ENCODE peak calls at places on chromosomes 11 and 22, in four cellular contexts. K is endothelial cell of umbilical vein, G is heart right ventricle, B is A549. H is an unnamed sample.

GRCh38 chr11:60764879-60765278 is 8.2 kb downstream of the MS4A15 start:
- DNase-seq in G (no peak), B (no peak), K (no peak), H (no peak)

GRCh38 chr11:63763506-63764200 is 4.9 kb downstream of the ZFTA start:
- DNase-seq in B (no peak), G (peak; percentile 32), K (peak; percentile 21), H (peak; percentile 75)

GRCh38 chr11:35121326-35121865 is 17.6 kb upstream of the CD44 start:
- DNase-seq in K (no peak), B (no peak), G (no peak), H (no peak)

GRCh38 chr22:44557064-44557748 is 59.2 kb upstream of the RTL6 start:
- DNase-seq in K (no peak), B (no peak), G (no peak), H (no peak)

GRCh38 chr11:12678092-12678491 is 3.9 kb downstream of the TEAD1 start:
- DNase-seq in B (no peak), G (no peak), K (no peak), H (no peak)

GRCh38 chr11:72738199-72739141 is 13.7 kb downstream of the ARAP1 start:
- DNase-seq in B (no peak), G (no peak), K (no peak), H (no peak)

GRCh38 chr22:22558071-22558971 is 744 bp downstream of the PRAME start:
- DNase-seq in G (no peak), B (peak; percentile 25), K (no peak), H (no peak)

GRCh38 chr11:2473361-2474058 is 28.7 kb downstream of the KCNQ1 start:
- DNase-seq in B (no peak), G (no peak), K (no peak), H (no peak)

GRCh38 chr11:11717064-11717725 is 95.4 kb upstream of the GALNT18 start:
- DNase-seq in B (no peak), K (no peak), G (no peak), H (no peak)

GRCh38 chr11:112605093-112605666 is 344.5 kb upstream of the PLET1 start:
- DNase-seq in B (no peak), K (no peak), G (no peak), H (no peak)

GRCh38 chr11:28152743-28153142 is 44.6 kb downstream of the METTL15 start:
- DNase-seq in G (no peak), K (no peak), B (no peak), H (no peak)

GRCh38 chr22:49658902-49659280 is 168.8 kb downstream of the BRD1 start:
- DNase-seq in K (no peak), G (no peak), B (no peak), H (no peak)

GRCh38 chr11:86228269-86228966 is 16.1 kb upstream of the EED start:
- DNase-seq in G (no peak), K (no peak), B (no peak), H (no peak)

GRCh38 chr11:99229544-99229943 is 208.8 kb downstream of the CNTN5 start:
- DNase-seq in G (no peak), K (no peak), B (no peak), H (no peak)

GRCh38 chr22:39643311-39644083 is 72.9 kb downstream of the CACNA1I start:
- DNase-seq in G (no peak), K (no peak), B (no peak), H (no peak)

GRCh38 chr11:76717369-76717768 is 46.8 kb upstream of the LRRC32 start:
- DNase-seq in K (no peak), G (no peak), B (no peak), H (no peak)

GRCh38 chr11:68020575-68020974 is 9.9 kb upstream of the NDUFS8 start:
- DNase-seq in B (peak; percentile 70), G (no peak), K (peak; percentile 28), H (no peak)

GRCh38 chr11:11532574-11532973 is 89.2 kb downstream of the GALNT18 start:
- DNase-seq in G (peak; percentile 47), K (no peak), B (no peak), H (no peak)

GRCh38 chr11:83157755-83158473 is 983 bp downstream of the PCF11 start:
- DNase-seq in B (peak; percentile 51), G (peak; percentile 55), K (peak; percentile 70), H (peak; percentile 80)

GRCh38 chr22:50000587-50001387 is 11.8 kb downstream of the IL17REL start:
- DNase-seq in B (no peak), G (no peak), K (no peak), H (no peak)

GRCh38 chr11:19679952-19680823 is 32.4 kb upstream of the NAV2 start:
- DNase-seq in G (peak; percentile 87), K (peak; percentile 98), B (peak; percentile 85), H (peak; percentile 96)

GRCh38 chr11:69450857-69451220 is 30.6 kb upstream of the LINC01488 start:
- DNase-seq in G (no peak), K (no peak), B (no peak), H (no peak)

GRCh38 chr11:69450064-69450856 is 31.2 kb upstream of the LINC01488 start:
- DNase-seq in K (peak; percentile 55), B (no peak), G (peak; percentile 68), H (no peak)

GRCh38 chr11:69448471-69449284 is 32.8 kb upstream of the LINC01488 start:
- DNase-seq in B (no peak), G (no peak), K (no peak), H (no peak)

GRCh38 chr11:69447786-69448185 is 33.7 kb upstream of the LINC01488 start:
- DNase-seq in B (no peak), G (no peak), K (peak; percentile 32), H (no peak)

GRCh38 chr11:69449320-69450063 is 32.0 kb upstream of the LINC01488 start:
- DNase-seq in G (peak; percentile 85), B (no peak), K (peak; percentile 92), H (peak; percentile 87)
- TF ChIP-seq CTCF in G (peak; percentile 13), B (no peak), K (no peak), H (no peak)

DNA sequence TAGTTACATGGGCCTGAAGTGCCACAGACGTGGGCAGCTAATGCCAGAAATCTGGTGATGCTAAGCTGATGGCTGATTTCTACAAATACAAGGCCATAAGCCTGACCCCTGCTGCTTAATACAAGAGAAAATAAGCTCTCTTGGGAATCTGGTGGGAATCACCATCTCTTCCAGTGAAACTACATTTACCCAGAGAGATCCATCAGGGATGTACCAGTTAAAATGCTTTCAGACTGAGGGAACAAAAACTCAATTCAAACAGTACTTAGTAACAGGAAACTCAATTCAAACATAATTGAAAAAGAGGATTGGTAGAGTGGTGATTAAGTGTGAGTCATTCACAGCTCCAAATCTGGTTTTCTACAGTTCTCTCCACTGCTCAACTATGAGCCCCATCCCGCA is 1.7 kb upstream of the CAVIN3 start:
- DNase-seq in K (peak; percentile 68), B (no peak), G (no peak), H (no peak)
- H3K27ac ChIP-seq in K (peak overlapping the region; percentile 83), B (no peak overlapping the region), G (peak overlapping the region; percentile 100), H (peak overlapping the region; percentile 100)

GRCh38 chr22:17305076-17305475 is 64.2 kb upstream of the CECR2 start:
- DNase-seq in B (no peak), G (no peak), K (no peak), H (no peak)
- H3K4me3 ChIP-seq in B (no peak overlapping the region), G (no peak overlapping the region), K (no peak overlapping the region), H (no peak overlapping the region)

GRCh38 chr11:1448882-1449281 is 37.7 kb downstream of the MOB2 start:
- DNase-seq in G (no peak), B (no peak), K (no peak), H (no peak)

GRCh38 chr11:1450958-1451710 is 35.4 kb downstream of the MOB2 start:
- DNase-seq in K (no peak), B (no peak), G (no peak), H (no peak)

GRCh38 chr11:1450344-1450875 is 36.2 kb downstream of the MOB2 start:
- DNase-seq in G (no peak), B (no peak), K (no peak), H (no peak)

GRCh38 chr11:1448166-1448825 is 38.3 kb downstream of the MOB2 start:
- DNase-seq in K (no peak), G (no peak), B (no peak), H (no peak)

GRCh38 chr11:1449516-1450270 is 36.9 kb downstream of the MOB2 start:
- DNase-seq in B (no peak), K (no peak), G (no peak), H (no peak)
- TF ChIP-seq CTCF in B (no peak), K (no peak), G (no peak), H (no peak)

DNA sequence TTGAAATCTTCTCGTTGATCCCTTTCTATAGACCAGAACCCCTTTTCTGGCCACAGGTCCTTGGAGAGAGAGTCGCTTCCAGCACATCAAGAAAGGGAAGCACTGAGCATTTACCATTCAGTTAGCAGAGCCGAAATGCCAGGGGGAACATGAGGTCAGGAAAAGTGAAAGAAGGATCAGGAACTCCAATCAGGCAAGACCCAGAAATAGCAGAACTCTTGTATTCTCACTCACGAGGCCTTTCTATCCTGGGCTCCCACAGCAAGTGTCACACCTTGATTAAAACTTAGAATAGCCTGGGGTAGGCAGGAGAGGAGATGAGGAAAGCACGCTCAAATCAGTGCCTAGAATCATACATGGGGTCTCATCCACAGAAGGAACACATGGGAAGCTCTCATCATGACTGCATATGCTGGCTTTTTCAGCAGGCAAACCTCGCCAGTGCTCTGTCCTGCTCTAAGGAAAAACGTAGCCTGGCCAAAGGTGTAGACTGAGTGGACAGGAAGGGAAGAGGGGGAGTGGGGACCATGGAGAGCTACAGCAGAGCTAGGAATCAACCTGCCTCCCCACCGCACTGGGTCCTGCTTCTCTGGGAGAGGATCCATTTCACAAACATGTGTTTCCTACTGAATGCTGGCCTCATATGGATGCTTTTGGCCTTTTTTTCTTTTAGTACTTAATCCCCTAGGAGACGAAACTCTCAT is 40.5 kb downstream of the OPCML start:
- DNase-seq in B (no peak), G (no peak), K (no peak), H (no peak)
- H3K27ac ChIP-seq in B (no peak overlapping the region), G (no peak overlapping the region), K (no peak overlapping the region), H (no peak overlapping the region)

DNA sequence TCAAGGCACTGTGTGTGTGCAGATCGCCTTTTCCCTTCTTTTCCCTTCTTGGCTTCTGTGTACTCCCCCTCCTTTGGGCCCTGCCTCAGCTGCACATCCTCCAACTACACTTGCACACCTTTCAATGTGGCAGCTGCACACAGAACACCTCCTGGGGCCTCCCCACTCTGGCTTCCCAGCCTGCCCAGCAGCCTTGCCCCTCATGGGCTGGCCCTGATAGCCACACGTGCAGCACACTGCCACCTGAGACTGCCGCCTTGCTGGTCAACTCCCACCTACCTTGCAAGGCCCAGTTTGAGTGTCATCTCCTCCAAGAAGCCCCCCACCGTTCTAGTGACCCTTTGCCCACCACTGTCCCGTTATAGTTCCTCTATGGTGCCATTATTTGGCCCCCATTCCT is 77.3 kb upstream of the ARFGAP3 start:
- DNase-seq in K (no peak), B (no peak), G (no peak), H (peak; percentile 77)
- H3K4me3 ChIP-seq in K (no peak overlapping the region), B (no peak overlapping the region), G (no peak overlapping the region), H (peak overlapping the region; percentile 56)

DNA sequence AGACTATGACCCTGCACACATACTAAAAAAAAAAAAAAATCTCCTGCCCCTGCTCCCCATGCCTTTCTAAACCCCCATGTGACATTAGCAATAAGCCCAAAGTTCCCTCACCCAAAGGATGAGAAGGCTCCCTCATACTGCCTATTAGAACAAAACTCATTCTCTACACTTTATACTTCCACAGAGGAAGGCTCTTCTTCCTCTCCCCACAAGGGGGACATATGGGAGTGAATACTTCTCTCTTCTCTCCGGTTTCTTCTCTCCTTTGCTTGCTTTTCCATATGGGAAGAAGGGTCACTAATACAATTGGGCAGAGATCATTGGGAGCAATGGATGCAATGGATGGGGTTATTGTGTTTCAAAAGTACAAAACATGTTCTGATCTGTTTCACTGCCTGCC is 3.3 kb downstream of the OR52L1 start:
- DNase-seq in B (no peak), G (no peak), K (no peak), H (no peak)
- TF ChIP-seq CTCF in B (no peak), G (no peak), K (no peak), H (no peak)

GRCh38 chr11:121414141-121414918 is 37.8 kb upstream of the SORL1 start:
- DNase-seq in G (no peak), K (no peak), B (no peak), H (no peak)
- H3K27ac ChIP-seq in G (no peak overlapping the region), K (no peak overlapping the region), B (no peak overlapping the region), H (no peak overlapping the region)